ENCODE peak calls at places on chromosomes 1 and 21, in six cellular contexts. One of them, this sample, is unnamed.

GRCh38 chr1:221470000-221470698 is 271.7 kb downstream of the DUSP10 start:
- DNase-seq in suprapubic skin: no peak
- DNase-seq in endothelial cell of umbilical vein: no peak
- DNase-seq in Panc1: no peak
- DNase-seq in H1: no peak
- DNase-seq in stomach: no peak
- DNase-seq in this sample: no peak

GRCh38 chr1:51843948-51844347 is 34.6 kb downstream of the NRDC start:
- DNase-seq in stomach: no peak
- DNase-seq in Panc1: no peak
- DNase-seq in H1: no peak
- DNase-seq in endothelial cell of umbilical vein: no peak
- DNase-seq in suprapubic skin: no peak
- DNase-seq in this sample: no peak

GRCh38 chr21:45471229-45472052 is 66.5 kb downstream of the COL18A1 start:
- DNase-seq in suprapubic skin: no peak
- DNase-seq in endothelial cell of umbilical vein: peak
- DNase-seq in Panc1: no peak
- DNase-seq in stomach: no peak
- DNase-seq in H1: no peak
- DNase-seq in this sample: no peak

GRCh38 chr21:38661296-38662223 is 144.2 kb upstream of the ETS2 start:
- DNase-seq in Panc1: no peak
- DNase-seq in H1: no peak
- DNase-seq in stomach: no peak
- DNase-seq in suprapubic skin: no peak
- DNase-seq in endothelial cell of umbilical vein: peak
- DNase-seq in this sample: no peak

GRCh38 chr1:111959436-111959835 is 30.0 kb downstream of the KCND3 start:
- DNase-seq in stomach: no peak
- DNase-seq in suprapubic skin: no peak
- DNase-seq in endothelial cell of umbilical vein: no peak
- DNase-seq in Panc1: no peak
- DNase-seq in H1: no peak
- DNase-seq in this sample: no peak

GRCh38 chr1:86703696-86704455 is 500 bp upstream of the SH3GLB1 start:
- DNase-seq in Panc1: peak
- DNase-seq in suprapubic skin: peak
- DNase-seq in stomach: no peak
- DNase-seq in H1: peak
- DNase-seq in endothelial cell of umbilical vein: peak
- DNase-seq in this sample: no peak

GRCh38 chr1:115492880-115493279 is 148.9 kb upstream of the VANGL1 start:
- DNase-seq in suprapubic skin: no peak
- DNase-seq in H1: no peak
- DNase-seq in stomach: no peak
- DNase-seq in Panc1: no peak
- DNase-seq in endothelial cell of umbilical vein: no peak
- DNase-seq in this sample: no peak

GRCh38 chr1:175822575-175822974 is 79.2 kb upstream of the TNR start:
- DNase-seq in endothelial cell of umbilical vein: no peak
- DNase-seq in Panc1: no peak
- DNase-seq in suprapubic skin: no peak
- DNase-seq in H1: no peak
- DNase-seq in stomach: no peak
- DNase-seq in this sample: no peak

GRCh38 chr1:92599184-92599583 is 112.5 kb upstream of the GFI1 start:
- DNase-seq in Panc1: no peak
- DNase-seq in stomach: no peak
- DNase-seq in endothelial cell of umbilical vein: peak
- DNase-seq in suprapubic skin: no peak
- DNase-seq in H1: no peak
- DNase-seq in this sample: no peak

GRCh38 chr1:42221952-42222606 is 57.5 kb upstream of the GUCA2A start:
- DNase-seq in endothelial cell of umbilical vein: peak
- DNase-seq in H1: no peak
- DNase-seq in Panc1: no peak
- DNase-seq in suprapubic skin: no peak
- DNase-seq in stomach: no peak
- DNase-seq in this sample: no peak

GRCh38 chr1:21814241-21814918 is 2.3 kb downstream of the LDLRAD2 start:
- DNase-seq in Panc1: no peak
- DNase-seq in endothelial cell of umbilical vein: no peak
- DNase-seq in H1: peak
- DNase-seq in stomach: no peak
- DNase-seq in suprapubic skin: no peak
- DNase-seq in this sample: no peak

GRCh38 chr1:232533328-232533727 is 96.6 kb downstream of the SIPA1L2 start:
- DNase-seq in stomach: no peak
- DNase-seq in suprapubic skin: no peak
- DNase-seq in Panc1: no peak
- DNase-seq in H1: no peak
- DNase-seq in endothelial cell of umbilical vein: no peak
- DNase-seq in this sample: no peak

GRCh38 chr1:206469933-206470691 is at the start of gene IKBKE:
- DNase-seq in suprapubic skin: no peak
- DNase-seq in H1: no peak
- DNase-seq in Panc1: no peak
- DNase-seq in endothelial cell of umbilical vein: peak
- DNase-seq in stomach: peak
- DNase-seq in this sample: no peak
- TF ChIP-seq CTCF in suprapubic skin: peak
- TF ChIP-seq CTCF in H1: peak
- TF ChIP-seq CTCF in Panc1: no peak
- TF ChIP-seq CTCF in endothelial cell of umbilical vein: peak
- TF ChIP-seq CTCF in stomach: no peak
- TF ChIP-seq CTCF in this sample: no peak

GRCh38 chr1:81802601-81803422 is 2.1 kb downstream of the ADGRL2 start:
- DNase-seq in stomach: peak
- DNase-seq in endothelial cell of umbilical vein: peak
- DNase-seq in suprapubic skin: peak
- DNase-seq in H1: no peak
- DNase-seq in Panc1: no peak
- DNase-seq in this sample: peak
- TF ChIP-seq POLR2AphosphoS5 in stomach: no peak
- TF ChIP-seq POLR2AphosphoS5 in endothelial cell of umbilical vein: peak
- TF ChIP-seq POLR2AphosphoS5 in suprapubic skin: no peak
- TF ChIP-seq POLR2AphosphoS5 in H1: no peak
- TF ChIP-seq POLR2AphosphoS5 in Panc1: no peak
- TF ChIP-seq POLR2AphosphoS5 in this sample: no peak

DNA sequence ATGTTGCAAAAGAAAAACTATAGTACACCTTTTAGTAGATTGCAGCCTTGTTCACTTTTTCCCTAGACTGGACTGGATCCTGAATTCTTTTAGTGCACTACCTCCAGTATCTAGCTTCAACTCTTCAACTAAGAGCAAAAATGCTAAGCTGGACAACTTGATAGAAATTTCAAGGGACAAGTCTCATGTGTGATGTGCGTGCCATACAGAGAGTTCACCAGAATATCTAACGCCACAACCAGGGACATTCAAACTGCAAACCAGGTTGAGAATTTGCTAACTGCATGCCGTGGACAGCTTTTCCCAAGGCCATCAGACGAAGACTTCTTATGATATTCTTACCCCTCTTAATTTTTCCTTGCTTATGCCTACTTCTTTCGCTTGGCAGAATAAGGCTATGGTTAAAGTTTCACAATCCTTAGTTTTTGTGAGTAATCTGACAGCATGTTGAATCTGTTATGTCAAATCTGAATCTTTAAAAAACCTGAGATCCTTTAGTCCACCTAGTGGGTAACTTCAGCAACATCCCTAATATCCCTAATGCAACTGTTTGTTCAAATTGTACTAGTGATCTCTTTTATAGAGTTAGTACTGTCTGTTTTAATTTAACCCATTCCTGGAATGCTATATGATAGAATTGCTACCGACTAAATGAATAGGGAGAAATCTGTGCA is 66.4 kb downstream of the DDAH1 start:
- DNase-seq in H1: no peak
- DNase-seq in stomach: no peak
- DNase-seq in endothelial cell of umbilical vein: peak
- DNase-seq in Panc1: peak
- DNase-seq in suprapubic skin: no peak
- DNase-seq in this sample: no peak
- TF ChIP-seq CTCF in H1: no peak
- TF ChIP-seq CTCF in stomach: no peak
- TF ChIP-seq CTCF in endothelial cell of umbilical vein: peak
- TF ChIP-seq CTCF in Panc1: peak
- TF ChIP-seq CTCF in suprapubic skin: no peak
- TF ChIP-seq CTCF in this sample: no peak

GRCh38 chr1:76919123-76919522 is 51.8 kb downstream of the ST6GALNAC5 start:
- DNase-seq in stomach: no peak
- DNase-seq in suprapubic skin: no peak
- DNase-seq in H1: no peak
- DNase-seq in endothelial cell of umbilical vein: no peak
- DNase-seq in Panc1: no peak
- DNase-seq in this sample: no peak
- TF ChIP-seq POLR2AphosphoS5 in stomach: no peak
- TF ChIP-seq POLR2AphosphoS5 in suprapubic skin: no peak
- TF ChIP-seq POLR2AphosphoS5 in H1: no peak
- TF ChIP-seq POLR2AphosphoS5 in endothelial cell of umbilical vein: no peak
- TF ChIP-seq POLR2AphosphoS5 in Panc1: no peak
- TF ChIP-seq POLR2AphosphoS5 in this sample: no peak

GRCh38 chr1:177909416-177909815 is 60.4 kb downstream of the SEC16B start:
- DNase-seq in Panc1: no peak
- DNase-seq in H1: no peak
- DNase-seq in endothelial cell of umbilical vein: no peak
- DNase-seq in stomach: no peak
- DNase-seq in suprapubic skin: no peak
- DNase-seq in this sample: no peak
- TF ChIP-seq CTCF in Panc1: no peak
- TF ChIP-seq CTCF in H1: no peak
- TF ChIP-seq CTCF in endothelial cell of umbilical vein: no peak
- TF ChIP-seq CTCF in stomach: no peak
- TF ChIP-seq CTCF in suprapubic skin: no peak
- TF ChIP-seq CTCF in this sample: no peak

GRCh38 chr1:17599301-17600300 is 60.1 kb downstream of the ARHGEF10L start:
- DNase-seq in Panc1: no peak
- DNase-seq in endothelial cell of umbilical vein: no peak
- DNase-seq in stomach: no peak
- DNase-seq in H1: no peak
- DNase-seq in suprapubic skin: no peak
- DNase-seq in this sample: no peak
- TF ChIP-seq POLR2AphosphoS5 in Panc1: no peak
- TF ChIP-seq POLR2AphosphoS5 in endothelial cell of umbilical vein: no peak
- TF ChIP-seq POLR2AphosphoS5 in stomach: no peak
- TF ChIP-seq POLR2AphosphoS5 in H1: no peak
- TF ChIP-seq POLR2AphosphoS5 in suprapubic skin: no peak
- TF ChIP-seq POLR2AphosphoS5 in this sample: no peak

DNA sequence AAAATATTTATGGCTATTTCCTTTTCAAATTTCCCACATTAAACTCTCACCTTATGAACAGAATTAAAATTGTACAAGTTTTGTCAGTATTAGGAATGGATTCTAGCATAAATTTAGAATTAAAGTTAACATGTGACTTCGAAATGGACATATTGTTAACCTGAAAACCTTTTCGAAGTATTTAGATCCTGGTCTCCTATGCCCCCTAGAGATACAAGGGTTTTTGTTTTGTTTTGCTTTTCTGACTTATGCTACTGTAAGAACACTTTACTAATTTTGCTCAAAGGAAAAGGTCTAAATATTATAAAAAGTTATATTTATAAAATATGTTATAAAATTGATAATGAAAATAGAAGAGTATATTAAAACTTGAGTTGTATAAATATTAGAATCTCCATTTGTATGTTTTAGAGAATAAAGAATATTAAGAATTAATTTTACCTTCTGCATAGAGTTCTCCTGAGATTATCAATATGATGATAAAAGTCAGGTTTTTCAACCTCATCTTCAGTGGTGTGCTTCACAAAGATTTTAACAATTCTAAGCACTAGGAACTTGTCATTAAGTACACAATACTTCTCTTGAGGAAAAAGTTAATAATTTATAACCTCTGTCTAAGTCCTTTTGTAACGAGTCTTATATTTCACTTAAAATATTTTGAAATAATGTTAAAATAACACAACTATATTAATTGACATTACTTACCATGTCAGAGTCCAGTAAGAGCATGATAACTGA is at the start of gene F13B:
- DNase-seq in H1: no peak
- DNase-seq in suprapubic skin: no peak
- DNase-seq in stomach: no peak
- DNase-seq in Panc1: no peak
- DNase-seq in endothelial cell of umbilical vein: no peak
- DNase-seq in this sample: no peak
- TF ChIP-seq CTCF in H1: no peak
- TF ChIP-seq CTCF in suprapubic skin: no peak
- TF ChIP-seq CTCF in stomach: no peak
- TF ChIP-seq CTCF in Panc1: no peak
- TF ChIP-seq CTCF in endothelial cell of umbilical vein: no peak
- TF ChIP-seq CTCF in this sample: no peak

GRCh38 chr1:13806108-13806507 is 106.1 kb downstream of the PRDM2 start:
- DNase-seq in stomach: no peak
- DNase-seq in suprapubic skin: no peak
- DNase-seq in endothelial cell of umbilical vein: no peak
- DNase-seq in H1: no peak
- DNase-seq in Panc1: no peak
- DNase-seq in this sample: no peak

GRCh38 chr1:13809461-13810159 is 109.6 kb downstream of the PRDM2 start:
- DNase-seq in Panc1: no peak
- DNase-seq in endothelial cell of umbilical vein: no peak
- DNase-seq in H1: no peak
- DNase-seq in suprapubic skin: no peak
- DNase-seq in stomach: no peak
- DNase-seq in this sample: no peak

GRCh38 chr1:13805431-13805830 is 105.4 kb downstream of the PRDM2 start:
- DNase-seq in Panc1: no peak
- DNase-seq in H1: no peak
- DNase-seq in stomach: no peak
- DNase-seq in endothelial cell of umbilical vein: no peak
- DNase-seq in suprapubic skin: no peak
- DNase-seq in this sample: no peak

GRCh38 chr1:13807213-13807612 is 107.2 kb downstream of the PRDM2 start:
- DNase-seq in Panc1: no peak
- DNase-seq in H1: no peak
- DNase-seq in endothelial cell of umbilical vein: no peak
- DNase-seq in stomach: peak
- DNase-seq in suprapubic skin: no peak
- DNase-seq in this sample: no peak

GRCh38 chr1:13808729-13809131 is 108.7 kb downstream of the PRDM2 start:
- DNase-seq in H1: no peak
- DNase-seq in Panc1: no peak
- DNase-seq in suprapubic skin: peak
- DNase-seq in stomach: no peak
- DNase-seq in endothelial cell of umbilical vein: no peak
- DNase-seq in this sample: no peak
- TF ChIP-seq POLR2AphosphoS5 in H1: no peak
- TF ChIP-seq POLR2AphosphoS5 in Panc1: no peak
- TF ChIP-seq POLR2AphosphoS5 in suprapubic skin: no peak
- TF ChIP-seq POLR2AphosphoS5 in stomach: no peak
- TF ChIP-seq POLR2AphosphoS5 in endothelial cell of umbilical vein: no peak
- TF ChIP-seq POLR2AphosphoS5 in this sample: no peak

This sample was measured in vagina.